ENCODE peak calls at places on chromosome 5, in eight cellular contexts. D is colonic mucosa, U is fibroblast of lung, V is bronchial epithelial cell, K is prostate gland, C is pancreas, O is heart right ventricle, X is fibroblast of the aortic adventitia. Z is an unnamed sample.

GRCh38 chr5:54743997-54744788 is 226.6 kb downstream of the SNX18 start:
- DNase-seq in D (peak), U (peak), V (peak), K (no peak), C (no peak), O (no peak), X (peak), Z (peak)

GRCh38 chr5:129020683-129021082 is 55.4 kb downstream of the SLC27A6 start:
- DNase-seq in D (no peak), U (no peak), V (no peak), K (no peak), C (no peak), O (no peak), X (no peak), Z (no peak)

GRCh38 chr5:14739961-14740360 is 75.4 kb downstream of the OTULIN start:
- DNase-seq in D (no peak), U (no peak), V (no peak), K (no peak), C (no peak), O (no peak), X (no peak), Z (no peak)

GRCh38 chr5:76705574-76705973 is 10.4 kb upstream of the F2R start:
- DNase-seq in D (no peak), U (no peak), V (no peak), K (no peak), C (no peak), O (no peak), X (no peak), Z (no peak)

GRCh38 chr5:1080414-1080813 is 31.4 kb downstream of the SLC12A7 start:
- DNase-seq in D (no peak), U (no peak), V (no peak), K (no peak), C (no peak), O (no peak), X (no peak), Z (no peak)

GRCh38 chr5:111197523-111197922 is 26.7 kb upstream of the CAMK4 start:
- DNase-seq in D (no peak), U (peak), V (no peak), K (no peak), C (peak), O (no peak), X (peak), Z (peak)

GRCh38 chr5:36730537-36731216 is 124.3 kb downstream of the SLC1A3 start:
- DNase-seq in D (no peak), U (no peak), V (no peak), K (no peak), C (no peak), O (no peak), X (no peak), Z (no peak)

GRCh38 chr5:29296548-29296947 is 1896.9 kb upstream of the CDH6 start:
- DNase-seq in D (no peak), U (no peak), V (no peak), K (no peak), C (no peak), O (no peak), X (no peak), Z (no peak)

GRCh38 chr5:95738069-95738468 is 6.9 kb downstream of the RHOBTB3 start:
- DNase-seq in D (no peak), U (peak), V (no peak), K (no peak), C (no peak), O (no peak), X (no peak), Z (no peak)

GRCh38 chr5:75055727-75056144 is 3.4 kb upstream of the GCNT4 start:
- DNase-seq in D (no peak), U (peak), V (no peak), K (no peak), C (no peak), O (no peak), X (peak), Z (peak)

GRCh38 chr5:132300572-132301340 is 6.6 kb downstream of the SLC22A4 start:
- DNase-seq in D (no peak), U (no peak), V (no peak), K (peak), C (no peak), O (peak), X (no peak), Z (no peak)

GRCh38 chr5:180001742-180002141 is 69.8 kb downstream of the RNF130 start:
- DNase-seq in D (no peak), U (no peak), V (no peak), K (no peak), C (no peak), O (no peak), X (no peak), Z (no peak)

GRCh38 chr5:180003145-180003544 is 68.4 kb downstream of the RNF130 start:
- DNase-seq in D (no peak), U (no peak), V (no peak), K (no peak), C (no peak), O (no peak), X (no peak), Z (no peak)

GRCh38 chr5:180007582-180007981 is 64.0 kb downstream of the RNF130 start:
- DNase-seq in D (no peak), U (no peak), V (no peak), K (no peak), C (no peak), O (no peak), X (no peak), Z (no peak)

GRCh38 chr5:180008433-180008832 is 63.1 kb downstream of the RNF130 start:
- DNase-seq in D (no peak), U (no peak), V (no peak), K (no peak), C (no peak), O (no peak), X (no peak), Z (no peak)

GRCh38 chr5:180006116-180006515 is 65.4 kb downstream of the RNF130 start:
- DNase-seq in D (no peak), U (no peak), V (no peak), K (no peak), C (no peak), O (no peak), X (no peak), Z (no peak)
- H3K4me3 ChIP-seq in D (no peak), U (no peak), V (no peak), K (no peak), C (no peak), O (no peak), X (no peak), Z (no peak)

GRCh38 chr5:33238826-33239670 is 201.7 kb upstream of the TARS1 start:
- DNase-seq in D (no peak), U (peak), V (peak), K (no peak), C (no peak), O (no peak), X (peak), Z (peak)
- TF ChIP-seq CTCF in D (no peak), U (no peak), V (no peak), K (no peak), C (no peak), O (no peak), X (no peak), Z (no peak)

GRCh38 chr5:59828623-59829022 is 64.9 kb downstream of the PDE4D start:
- DNase-seq in D (no peak), U (peak), V (no peak), K (no peak), C (no peak), O (no peak), X (peak), Z (no peak)

GRCh38 chr5:59830801-59831200 is 62.7 kb downstream of the PDE4D start:
- DNase-seq in D (no peak), U (no peak), V (no peak), K (no peak), C (no peak), O (no peak), X (no peak), Z (no peak)

GRCh38 chr5:59831341-59831989 is 62.1 kb downstream of the PDE4D start:
- DNase-seq in D (no peak), U (peak), V (no peak), K (no peak), C (no peak), O (no peak), X (peak), Z (peak)

GRCh38 chr5:59829389-59829788 is 64.1 kb downstream of the PDE4D start:
- DNase-seq in D (no peak), U (peak), V (no peak), K (no peak), C (no peak), O (peak), X (peak), Z (peak)

GRCh38 chr5:59829922-59830321 is 63.6 kb downstream of the PDE4D start:
- DNase-seq in D (no peak), U (no peak), V (no peak), K (no peak), C (no peak), O (no peak), X (no peak), Z (no peak)
- H3K4me3 ChIP-seq in D (no peak), U (no peak), V (no peak), K (no peak), C (no peak), O (no peak), X (no peak), Z (no peak)

GRCh38 chr5:39531299-39531698 is 106.5 kb upstream of the DAB2 start:
- DNase-seq in D (no peak), U (no peak), V (no peak), K (no peak), C (no peak), O (no peak), X (no peak), Z (no peak)
- TF ChIP-seq CTCF in D (no peak), U (no peak), V (no peak), K (no peak), C (no peak), O (no peak), X (no peak), Z (no peak)

GRCh38 chr5:88236866-88237642 is 31.6 kb downstream of the TMEM161B start:
- DNase-seq in D (no peak), U (peak), V (peak), K (no peak), C (no peak), O (no peak), X (peak), Z (peak)
- H3K4me3 ChIP-seq in D (no peak), U (no peak), V (no peak), K (no peak), C (no peak), O (no peak), X (no peak), Z (no peak)

DNA sequence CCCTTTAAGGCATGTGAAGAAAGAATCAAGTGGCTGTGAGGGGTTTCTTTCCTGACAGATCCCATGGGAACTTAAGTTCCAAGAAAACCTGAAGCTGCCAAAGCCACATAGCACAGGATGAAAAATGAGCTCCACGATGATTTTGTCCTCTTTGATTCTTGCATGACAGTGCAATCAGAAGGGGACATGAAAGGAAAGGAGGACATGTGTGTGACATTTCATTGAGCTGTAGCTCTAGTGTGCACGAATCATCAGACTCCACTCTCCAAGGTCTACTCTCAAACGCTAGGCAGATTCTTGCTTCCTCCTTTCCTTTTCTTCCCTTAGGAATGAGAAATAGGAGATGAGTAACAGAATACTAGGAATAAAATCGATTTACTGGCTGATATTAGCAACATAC is 142.0 kb downstream of the ZNF608 start:
- DNase-seq in D (no peak), U (no peak), V (no peak), K (no peak), C (no peak), O (no peak), X (no peak), Z (no peak)
- TF ChIP-seq CTCF in D (no peak), U (no peak), V (no peak), K (no peak), C (no peak), O (no peak), X (no peak), Z (no peak)

DNA sequence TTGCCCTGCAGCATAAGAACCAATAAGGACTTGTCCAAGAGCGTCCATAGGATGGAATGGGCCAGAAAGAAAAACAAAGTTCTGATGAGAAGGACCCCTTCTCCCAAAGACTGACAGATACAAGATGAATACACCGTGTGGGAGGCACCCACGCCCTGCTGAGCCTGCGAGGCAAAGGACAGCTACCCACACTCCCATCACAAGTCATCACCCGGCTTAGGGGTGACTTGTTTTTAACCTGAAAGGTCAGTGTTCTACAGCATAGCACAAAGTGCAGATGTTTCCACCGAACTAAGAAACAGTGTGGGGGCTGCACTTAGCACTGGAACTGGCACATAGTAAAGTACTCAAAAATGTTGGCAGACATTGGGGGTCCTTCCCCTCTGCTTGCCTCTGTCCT is 13.9 kb downstream of the TNIP1 start:
- DNase-seq in D (no peak), U (no peak), V (no peak), K (no peak), C (no peak), O (no peak), X (no peak), Z (no peak)
- H3K4me3 ChIP-seq in D (no peak), U (no peak), V (no peak), K (no peak), C (no peak), O (no peak), X (no peak), Z (no peak)

GRCh38 chr5:155700333-155700732 is 626.6 kb upstream of the SGCD start:
- DNase-seq in D (no peak), U (no peak), V (no peak), K (no peak), C (no peak), O (no peak), X (no peak), Z (no peak)
- TF ChIP-seq CTCF in D (no peak), U (no peak), V (no peak), K (no peak), C (no peak), O (no peak), X (no peak), Z (no peak)

DNA sequence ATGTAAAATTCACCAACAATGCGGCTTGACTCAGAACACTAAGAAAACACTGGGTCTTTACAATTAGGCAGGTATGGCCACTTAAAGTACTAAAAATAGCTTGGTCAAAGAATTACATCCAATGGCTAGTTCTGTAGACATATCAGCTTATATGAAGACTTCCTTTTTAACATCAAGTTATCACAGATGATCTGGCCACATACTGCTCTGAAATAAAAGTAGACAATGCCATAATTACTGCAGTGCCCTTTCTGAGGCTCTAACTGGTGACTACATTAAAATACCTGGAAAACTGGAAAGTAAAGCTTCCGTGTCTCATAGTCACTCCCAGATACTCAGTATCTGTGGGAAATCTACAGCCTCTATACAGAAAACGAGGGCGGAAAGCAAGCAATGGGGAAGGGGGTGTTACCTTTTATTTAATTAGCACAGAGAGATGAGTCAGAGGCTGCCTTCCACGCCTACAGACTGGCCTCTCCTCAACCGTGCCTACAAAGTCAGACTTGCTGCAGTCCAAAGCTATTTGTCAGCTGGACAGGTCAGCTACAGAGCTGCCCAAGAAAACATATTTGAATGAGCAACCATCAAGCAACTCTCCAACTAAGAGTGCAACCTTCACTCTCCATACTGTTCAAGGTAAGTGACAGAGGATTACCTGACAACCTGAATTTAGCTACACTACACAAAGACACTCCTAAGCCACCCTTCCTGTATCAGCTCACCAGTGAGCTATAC is 8.7 kb downstream of the SERINC5 start:
- DNase-seq in D (peak), U (peak), V (peak), K (peak), C (peak), O (peak), X (peak), Z (peak)
- H3K4me3 ChIP-seq in D (no peak), U (no peak), V (no peak), K (no peak), C (no peak), O (peak), X (peak), Z (peak)

GRCh38 chr5:147484708-147485020 is 25.2 kb downstream of the DPYSL3 start:
- DNase-seq in D (no peak), U (peak), V (no peak), K (no peak), C (no peak), O (no peak), X (no peak), Z (no peak)

GRCh38 chr5:147485046-147485445 is 24.8 kb downstream of the DPYSL3 start:
- DNase-seq in D (no peak), U (peak), V (no peak), K (no peak), C (no peak), O (no peak), X (peak), Z (peak)

GRCh38 chr5:147482426-147483196 is 27.3 kb downstream of the DPYSL3 start:
- DNase-seq in D (no peak), U (peak), V (no peak), K (no peak), C (no peak), O (no peak), X (peak), Z (peak)

GRCh38 chr5:147483197-147483790 is 26.6 kb downstream of the DPYSL3 start:
- DNase-seq in D (no peak), U (peak), V (peak), K (no peak), C (no peak), O (no peak), X (no peak), Z (no peak)

DNA sequence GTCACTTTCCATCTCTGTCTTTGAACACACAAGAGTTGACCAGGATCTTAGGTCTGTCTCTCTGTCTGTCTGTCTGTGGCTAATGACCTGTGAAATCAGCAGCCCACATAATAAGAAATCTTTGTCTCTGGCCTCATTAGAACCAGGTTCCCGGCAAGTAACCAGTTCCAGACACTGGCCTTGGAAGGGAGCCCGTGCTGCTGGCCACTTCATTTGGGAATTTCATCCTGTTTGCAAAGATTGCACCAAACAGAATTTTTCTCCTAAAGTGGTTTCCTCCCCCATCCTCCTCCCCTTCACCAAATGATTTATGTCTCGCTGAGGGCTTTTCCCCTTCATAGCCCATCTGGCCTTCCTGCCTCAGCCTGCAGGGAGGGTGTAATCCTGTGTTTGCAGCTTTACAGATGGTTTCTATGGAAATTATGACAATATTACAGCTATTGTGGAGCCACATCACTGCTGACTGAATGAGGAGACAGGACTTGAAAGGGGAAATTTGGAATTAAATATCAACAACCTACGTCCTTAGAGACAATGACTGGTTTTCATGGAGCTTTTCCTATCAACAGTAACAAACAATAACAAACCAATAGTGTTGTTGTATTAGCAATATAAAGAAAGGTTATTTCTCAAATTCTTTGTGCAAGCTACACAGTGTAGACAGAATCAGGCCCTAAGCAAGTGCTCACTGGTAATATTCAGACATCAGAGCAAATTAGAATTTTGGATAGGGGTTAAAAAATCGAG is 25.7 kb downstream of the DPYSL3 start:
- DNase-seq in D (peak), U (peak), V (peak), K (no peak), C (peak), O (peak), X (peak), Z (peak)
- TF ChIP-seq CTCF in D (no peak), U (no peak), V (no peak), K (no peak), C (no peak), O (no peak), X (no peak), Z (no peak)

Z was measured in fibroblast of pulmonary artery.